ENCODE peak calls at places on chromosomes 11 and 22, in eight cellular contexts. E is IMR-90, J is mammary epithelial cell, R is dorsolateral prefrontal cortex, G is PC-3, U is esophagus muscularis mucosa, X is colonic mucosa, Y is spleen. F is an unnamed sample.

GRCh38 chr11:130908770-130909625 is 7.3 kb downstream of the SNX19 start:
- DNase-seq in E (peak; percentile 91), J (peak; percentile 64), R (no peak), G (peak; percentile 51), U (peak; percentile 31), X (no peak), Y (no peak), F (peak; percentile 26)

GRCh38 chr11:86798988-86799387 is 1.4 kb upstream of the PRSS23 start:
- DNase-seq in E (peak; percentile 92), J (no peak), R (no peak), G (peak; percentile 33), U (no peak), X (no peak), Y (no peak), F (no peak)

GRCh38 chr22:44497218-44497903 is 672 bp downstream of the RTL6 start:
- DNase-seq in E (peak; percentile 34), J (peak; percentile 3), R (peak; percentile 18), G (no peak), U (peak; percentile 81), X (no peak), Y (peak; percentile 82), F (peak; percentile 8)

GRCh38 chr11:90204832-90205646 is 17.8 kb downstream of the CHORDC1 start:
- DNase-seq in E (peak; percentile 66), J (peak; percentile 35), R (peak; percentile 4), G (peak; percentile 75), U (no peak), X (no peak), Y (no peak), F (peak; percentile 35)

GRCh38 chr11:119907934-119908760 is 179.1 kb upstream of the NECTIN1 start:
- DNase-seq in E (no peak), J (no peak), R (peak; percentile 63), G (no peak), U (no peak), X (peak; percentile 49), Y (peak; percentile 41), F (no peak)

GRCh38 chr11:65636810-65637557 is 917 bp upstream of the SIPA1 start:
- DNase-seq in E (no peak), J (no peak), R (no peak), G (no peak), U (no peak), X (no peak), Y (peak; percentile 78), F (no peak)

GRCh38 chr11:77457340-77457739 is 16.6 kb downstream of the PAK1 start:
- DNase-seq in E (no peak), J (no peak), R (no peak), G (no peak), U (no peak), X (no peak), Y (no peak), F (no peak)

GRCh38 chr11:2777396-2777795 is 77.6 kb upstream of the KCNQ1OT1 start:
- DNase-seq in E (peak; percentile 34), J (peak; percentile 21), R (peak; percentile 1), G (peak; percentile 60), U (peak; percentile 66), X (peak; percentile 17), Y (no peak), F (peak; percentile 67)

GRCh38 chr22:22196018-22196533 is 48.5 kb upstream of the VPREB1 start:
- DNase-seq in E (no peak), J (no peak), R (no peak), G (no peak), U (peak; percentile 45), X (no peak), Y (no peak), F (no peak)

GRCh38 chr22:18068381-18068988 is 9.3 kb upstream of the PEX26 start:
- DNase-seq in E (peak; percentile 44), J (no peak), R (no peak), G (no peak), U (no peak), X (no peak), Y (no peak), F (no peak)

GRCh38 chr22:42925598-42925997 is 68.5 kb upstream of the ARFGAP3 start:
- DNase-seq in E (no peak), J (no peak), R (no peak), G (no peak), U (no peak), X (no peak), Y (peak; percentile 56), F (no peak)

GRCh38 chr11:10893713-10894112 is 35.9 kb upstream of the ZBED5 start:
- DNase-seq in E (peak; percentile 89), J (no peak), R (no peak), G (peak; percentile 65), U (no peak), X (no peak), Y (no peak), F (no peak)

GRCh38 chr11:45658292-45658991 is 7.0 kb downstream of the CHST1 start:
- DNase-seq in E (peak; percentile 45), J (peak; percentile 19), R (no peak), G (no peak), U (no peak), X (peak; percentile 40), Y (peak; percentile 85), F (no peak)

GRCh38 chr22:46881373-46882118 is 119.1 kb downstream of the TBC1D22A start:
- DNase-seq in E (peak; percentile 73), J (peak; percentile 37), R (no peak), G (peak; percentile 49), U (no peak), X (no peak), Y (no peak), F (peak; percentile 2)

GRCh38 chr11:119489087-119489486 is 66.1 kb upstream of the THY1 start:
- DNase-seq in E (no peak), J (no peak), R (no peak), G (no peak), U (no peak), X (no peak), Y (no peak), F (no peak)

GRCh38 chr11:114259124-114259526 is 37.1 kb upstream of the NNMT start:
- DNase-seq in E (no peak), J (no peak), R (no peak), G (no peak), U (no peak), X (no peak), Y (no peak), F (no peak)

GRCh38 chr22:37428649-37429586 is 1.6 kb upstream of the ELFN2 start:
- DNase-seq in E (peak; percentile 43), J (no peak), R (no peak), G (no peak), U (no peak), X (peak; percentile 45), Y (no peak), F (no peak)

GRCh38 chr11:1230121-1230455 is 7.2 kb downstream of the MUC5B start:
- DNase-seq in E (no peak), J (no peak), R (no peak), G (no peak), U (no peak), X (no peak), Y (peak; percentile 51), F (no peak)

GRCh38 chr11:15307600-15307999 is 192.9 kb downstream of the INSC start:
- DNase-seq in E (no peak), J (no peak), R (no peak), G (no peak), U (no peak), X (no peak), Y (no peak), F (no peak)

GRCh38 chr11:2569321-2569721 is 124.5 kb downstream of the KCNQ1 start:
- DNase-seq in E (no peak), J (no peak), R (no peak), G (no peak), U (no peak), X (no peak), Y (peak; percentile 48), F (no peak)

GRCh38 chr11:24635588-24636290 is 138.9 kb downstream of the LUZP2 start:
- DNase-seq in E (peak; percentile 44), J (peak; percentile 61), R (no peak), G (peak; percentile 90), U (no peak), X (no peak), Y (no peak), F (peak; percentile 36)

GRCh38 chr22:32354360-32355351 is 3.0 kb upstream of the RFPL3 start:
- DNase-seq in E (peak; percentile 67), J (peak; percentile 21), R (no peak), G (peak; percentile 49), U (no peak), X (no peak), Y (no peak), F (peak; percentile 86)

GRCh38 chr11:96714689-96715088 is 324.9 kb downstream of the JRKL start:
- DNase-seq in E (no peak), J (no peak), R (no peak), G (no peak), U (no peak), X (no peak), Y (no peak), F (no peak)

GRCh38 chr11:61111060-61111435 is 8.8 kb downstream of the CD5 start:
- DNase-seq in E (no peak), J (no peak), R (no peak), G (no peak), U (no peak), X (no peak), Y (peak; percentile 58), F (no peak)
- H3K27ac ChIP-seq in E (no peak overlapping the region), J (no peak overlapping the region), R (no peak overlapping the region), G (no peak overlapping the region), U (no peak overlapping the region), X (no peak overlapping the region), Y (no peak overlapping the region), F (no peak overlapping the region)

GRCh38 chr11:59862252-59862651 is 4.0 kb downstream of the TCN1 start:
- DNase-seq in E (no peak), J (no peak), R (no peak), G (no peak), U (no peak), X (no peak), Y (no peak), F (no peak)

GRCh38 chr11:59859695-59860094 is 6.6 kb downstream of the TCN1 start:
- DNase-seq in E (no peak), J (no peak), R (no peak), G (no peak), U (no peak), X (no peak), Y (no peak), F (no peak)

GRCh38 chr11:59857444-59858434 is 8.5 kb downstream of the TCN1 start:
- DNase-seq in E (no peak), J (peak; percentile 65), R (no peak), G (peak; percentile 60), U (no peak), X (no peak), Y (no peak), F (peak; percentile 30)
- TF ChIP-seq CTCF in E (no peak), J (no peak), R (no peak), G (no peak), U (no peak), X (no peak), Y (no peak), F (no peak)

GRCh38 chr11:8584096-8584495 is 9.9 kb downstream of the STK33 start:
- DNase-seq in E (peak; percentile 47), J (no peak), R (no peak), G (no peak), U (no peak), X (no peak), Y (no peak), F (no peak)
- H3K27ac ChIP-seq in E (no peak overlapping the region), J (no peak overlapping the region), R (no peak overlapping the region), G (no peak overlapping the region), U (no peak overlapping the region), X (no peak overlapping the region), Y (no peak overlapping the region), F (no peak overlapping the region)

GRCh38 chr11:70128435-70128906 is 50.4 kb downstream of the ANO1 start:
- DNase-seq in E (no peak), J (peak; percentile 60), R (no peak), G (peak; percentile 62), U (no peak), X (no peak), Y (no peak), F (no peak)
- TF ChIP-seq CTCF in E (peak; percentile 9), J (no peak), R (no peak), G (peak; percentile 41), U (no peak), X (no peak), Y (no peak), F (no peak)